ENCODE peak calls at places on chromosomes 5 and 9, in eight cellular contexts. P, R, T, I, D, U, A and S are unnamed samples. For H3K27me3, the result is how much of the 10 kb centered on the place peaks cover.

GRCh38 chr5:23506329-23507236 is 826 bp upstream of the PRDM9 start:
- DNase-seq in D (no peak), A (no peak), R (no peak), I (no peak), P (no peak), T (no peak), U (no peak), S (no peak)

GRCh38 chr5:146516151-146516475 is at the start of gene GPR151:
- DNase-seq in P (no peak), A (no peak), R (no peak), T (no peak), D (peak), I (no peak), U (no peak), S (no peak)

GRCh38 chr9:86405926-86406325 is 51.7 kb upstream of the TUT7 start:
- DNase-seq in R (no peak), U (no peak), P (peak), T (no peak), A (peak), I (peak), D (peak), S (no peak)

GRCh38 chr5:157189223-157189622 is 8.6 kb downstream of the ITK start:
- DNase-seq in U (no peak), D (no peak), R (no peak), A (no peak), T (no peak), I (no peak), P (no peak), S (no peak)

GRCh38 chr5:109365653-109366052 is 44.1 kb downstream of the PJA2 start:
- DNase-seq in A (no peak), P (peak), U (no peak), D (no peak), T (no peak), R (no peak), I (no peak), S (no peak)

GRCh38 chr5:120538149-120538548 is 74.0 kb downstream of the PRR16 start:
- DNase-seq in U (no peak), A (no peak), I (no peak), R (no peak), T (no peak), D (peak), P (no peak), S (no peak)

GRCh38 chr9:38339496-38339895 is 53.0 kb upstream of the ALDH1B1 start:
- DNase-seq in U (no peak), D (peak), I (peak), T (no peak), A (peak), P (peak), R (no peak), S (no peak)

GRCh38 chr5:39379683-39380082 is 15.4 kb upstream of the C9 start:
- DNase-seq in R (no peak), T (no peak), I (no peak), A (no peak), D (peak), P (no peak), U (no peak), S (no peak)

GRCh38 chr5:6328173-6328572 is 50.2 kb downstream of the MED10 start:
- DNase-seq in T (no peak), P (no peak), I (no peak), U (no peak), R (no peak), D (peak), A (peak), S (no peak)

GRCh38 chr9:4145482-4145881 is 154.4 kb downstream of the GLIS3 start:
- DNase-seq in R (no peak), A (no peak), U (no peak), D (no peak), I (no peak), T (no peak), P (no peak), S (no peak)

GRCh38 chr5:74763504-74763903 is 3.4 kb downstream of the GFM2 start:
- DNase-seq in I (no peak), U (no peak), R (no peak), P (no peak), D (peak), A (no peak), T (no peak), S (no peak)

GRCh38 chr5:40675396-40676133 is 4.2 kb upstream of the PTGER4 start:
- DNase-seq in I (no peak), U (no peak), R (no peak), T (no peak), D (no peak), P (no peak), A (no peak), S (no peak)

GRCh38 chr5:52996966-52997365 is 7.8 kb downstream of the ITGA2 start:
- DNase-seq in T (no peak), R (no peak), I (no peak), P (no peak), D (no peak), A (no peak), U (no peak), S (no peak)

GRCh38 chr9:134039386-134040175 is 14.3 kb downstream of the BRD3OS start:
- DNase-seq in U (peak), R (no peak), D (no peak), T (no peak), P (no peak), I (no peak), A (no peak), S (no peak)

GRCh38 chr5:18375637-18376036 is 741.4 kb downstream of the TAF11L14 start:
- DNase-seq in A (no peak), T (no peak), D (no peak), R (no peak), U (no peak), I (no peak), P (no peak), S (no peak)

GRCh38 chr9:121298689-121299112 is 30.7 kb downstream of the GSN start:
- DNase-seq in U (no peak), P (no peak), A (no peak), R (no peak), D (no peak), I (peak), T (no peak), S (no peak)

GRCh38 chr9:24986331-24986730 is 440.6 kb upstream of the IZUMO3 start:
- DNase-seq in I (no peak), D (no peak), T (no peak), R (no peak), A (no peak), P (no peak), U (no peak), S (no peak)

GRCh38 chr5:1192971-1193590 is 8.3 kb upstream of the SLC6A19 start:
- DNase-seq in U (no peak), A (no peak), D (no peak), I (no peak), R (no peak), P (no peak), T (no peak), S (no peak)

GRCh38 chr9:84170521-84171141 is 169.9 kb downstream of the SLC28A3 start:
- DNase-seq in A (peak), U (peak), P (peak), I (peak), T (no peak), R (no peak), D (peak), S (peak)

GRCh38 chr5:24094081-24094480 is 550.7 kb downstream of the CDH10 start:
- DNase-seq in D (no peak), R (no peak), T (no peak), U (no peak), I (no peak), A (peak), P (no peak), S (no peak)

GRCh38 chr5:152560508-152561137 is 155.5 kb upstream of the NMUR2 start:
- DNase-seq in A (peak), D (peak), T (no peak), U (peak), I (peak), P (peak), R (no peak), S (no peak)

GRCh38 chr5:14671414-14671813 is 6.9 kb downstream of the OTULIN start:
- DNase-seq in U (no peak), P (no peak), T (no peak), A (no peak), R (no peak), I (no peak), D (peak), S (no peak)

GRCh38 chr9:113654605-113655193 is 191.2 kb downstream of the RGS3 start:
- DNase-seq in U (no peak), T (no peak), A (peak), D (no peak), R (peak), P (no peak), I (peak), S (no peak)

GRCh38 chr5:149439899-149440655 is 61.0 kb upstream of the IL17B start:
- DNase-seq in A (peak), U (no peak), R (peak), T (no peak), P (no peak), D (peak), I (no peak), S (no peak)

GRCh38 chr5:73232266-73233041 is 59.5 kb downstream of the TMEM174 start:
- DNase-seq in U (no peak), A (no peak), P (no peak), T (no peak), R (no peak), D (no peak), I (no peak), S (no peak)

GRCh38 chr5:73231245-73231778 is 58.3 kb downstream of the TMEM174 start:
- DNase-seq in T (no peak), R (no peak), A (no peak), P (no peak), U (no peak), D (no peak), I (no peak), S (no peak)

GRCh38 chr5:73234156-73234555 is 61.2 kb downstream of the TMEM174 start:
- DNase-seq in A (no peak), I (no peak), U (no peak), R (no peak), P (no peak), T (no peak), D (no peak), S (no peak)

GRCh38 chr5:73233461-73234151 is 60.6 kb downstream of the TMEM174 start:
- DNase-seq in D (no peak), I (no peak), A (no peak), U (no peak), P (no peak), T (no peak), R (no peak), S (no peak)

DNA sequence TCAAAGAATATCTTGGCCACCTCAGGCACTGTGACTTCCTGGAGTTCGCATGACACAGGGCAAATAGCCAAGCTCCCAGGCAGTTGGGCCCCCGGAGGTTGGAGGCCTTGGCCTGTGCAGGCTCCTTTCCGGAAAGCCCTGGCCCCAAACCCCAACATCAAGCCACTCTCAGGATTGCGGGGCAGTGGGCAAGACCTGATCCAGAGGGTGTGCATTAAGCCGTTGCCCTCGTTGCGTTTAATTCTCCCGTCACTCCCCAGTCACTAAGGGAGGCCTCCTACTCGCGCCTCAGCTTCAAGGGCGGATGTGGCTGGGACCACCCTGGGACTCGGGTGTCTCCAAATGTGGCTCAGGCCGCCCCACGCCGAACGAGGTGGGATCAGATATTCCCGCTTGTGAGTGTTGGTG is 60.1 kb downstream of the TMEM174 start:
- DNase-seq in A (no peak), R (no peak), D (no peak), U (no peak), P (no peak), T (no peak), I (no peak), S (no peak)
- H3K27me3 ChIP-seq in A (under half), R (under half), D (under half), U (under half), P (under half), T (under half), I (under half), S (under half)

GRCh38 chr5:76679231-76679630 is 36.7 kb upstream of the F2R start:
- DNase-seq in T (no peak), A (no peak), I (peak), U (no peak), D (peak), R (no peak), P (no peak), S (no peak)

GRCh38 chr5:76684012-76684731 is 31.8 kb upstream of the F2R start:
- DNase-seq in D (no peak), U (no peak), T (no peak), R (no peak), A (no peak), P (no peak), I (no peak), S (no peak)

GRCh38 chr5:76684756-76685594 is 31.0 kb upstream of the F2R start:
- DNase-seq in P (no peak), R (no peak), D (no peak), T (no peak), I (no peak), U (no peak), A (no peak), S (no peak)

GRCh38 chr5:76681287-76681686 is 34.6 kb upstream of the F2R start:
- DNase-seq in P (no peak), R (no peak), T (no peak), D (no peak), I (no peak), A (no peak), U (no peak), S (no peak)

DNA sequence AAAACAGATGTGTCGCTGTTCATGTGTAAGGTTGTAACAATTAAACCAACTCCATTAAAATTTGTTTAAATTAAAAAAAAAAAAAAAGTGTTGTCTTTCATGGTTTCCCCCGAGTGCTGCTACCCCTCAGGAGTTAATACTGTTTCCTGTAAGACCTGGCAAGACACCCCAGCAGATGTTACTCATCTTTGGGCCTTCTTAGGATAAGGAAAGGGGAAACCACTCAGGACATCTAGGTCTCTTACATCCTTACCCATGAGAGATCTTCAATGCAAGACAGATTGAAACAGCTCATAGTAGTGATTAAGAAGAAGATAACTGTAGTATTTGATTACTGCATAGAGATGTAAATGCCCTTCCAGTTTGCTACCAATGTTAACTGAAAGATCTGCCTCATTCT is 33.5 kb upstream of the F2R start:
- DNase-seq in D (peak), T (no peak), A (no peak), I (no peak), U (no peak), P (no peak), R (no peak), S (no peak)
- H3K27me3 ChIP-seq in D (under half), T (under half), A (under half), I (under half), U (under half), P (under half), R (under half), S (under half)

GRCh38 chr5:178281321-178281720 is 48.7 kb upstream of the PHYKPL start:
- DNase-seq in I (no peak), D (no peak), R (no peak), U (peak), A (peak), P (no peak), T (no peak), S (no peak)

GRCh38 chr5:178282391-178282790 is 49.8 kb upstream of the PHYKPL start:
- DNase-seq in U (peak), D (no peak), P (no peak), R (no peak), T (no peak), I (no peak), A (no peak), S (no peak)

GRCh38 chr5:178279026-178279722 is 46.6 kb upstream of the PHYKPL start:
- DNase-seq in I (no peak), P (no peak), R (no peak), D (no peak), U (no peak), T (no peak), A (no peak), S (no peak)

GRCh38 chr5:178279723-178280438 is 47.3 kb upstream of the PHYKPL start:
- DNase-seq in D (peak), U (peak), T (peak), P (peak), I (peak), A (peak), R (peak), S (peak)

GRCh38 chr5:178280631-178281030 is 48.0 kb upstream of the PHYKPL start:
- DNase-seq in A (peak), R (no peak), I (no peak), P (no peak), T (no peak), D (no peak), U (peak), S (no peak)
- H3K27me3 ChIP-seq in A (under half), R (under half), I (under half), P (under half), T (under half), D (under half), U (under half), S (under half)

DNA sequence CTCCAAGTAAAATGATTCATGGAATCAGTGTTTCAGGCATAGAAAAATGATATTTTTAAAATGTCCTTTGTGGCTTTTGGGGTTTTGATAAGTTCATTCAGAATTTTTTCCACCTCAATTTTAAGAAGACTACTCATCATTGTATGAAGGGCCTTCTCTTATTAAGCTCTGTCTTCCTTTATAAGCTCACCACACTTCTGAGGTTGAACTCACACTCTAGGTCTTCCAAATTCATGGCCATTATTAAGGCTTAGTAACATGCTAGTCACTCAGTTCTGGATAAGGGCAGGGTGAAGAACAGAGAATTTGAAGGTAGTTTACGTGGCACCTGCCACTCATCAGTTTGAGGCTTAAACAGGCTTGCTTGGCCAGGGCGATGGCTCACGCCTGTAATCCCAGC is 4.2 kb downstream of the MELK start:
- DNase-seq in D (peak), U (no peak), R (no peak), T (no peak), P (no peak), A (no peak), I (no peak), S (no peak)
- H3K27me3 ChIP-seq in D (under half), U (under half), R (under half), T (under half), P (under half), A (under half), I (under half), S (under half)

GRCh38 chr9:68446836-68447235 is 90.4 kb downstream of the PGM5 start:
- DNase-seq in D (peak), U (no peak), I (peak), T (no peak), P (no peak), A (peak), R (no peak), S (no peak)

GRCh38 chr9:68447611-68448010 is 91.2 kb downstream of the PGM5 start:
- DNase-seq in P (no peak), R (no peak), T (no peak), I (no peak), A (no peak), U (no peak), D (no peak), S (no peak)

DNA sequence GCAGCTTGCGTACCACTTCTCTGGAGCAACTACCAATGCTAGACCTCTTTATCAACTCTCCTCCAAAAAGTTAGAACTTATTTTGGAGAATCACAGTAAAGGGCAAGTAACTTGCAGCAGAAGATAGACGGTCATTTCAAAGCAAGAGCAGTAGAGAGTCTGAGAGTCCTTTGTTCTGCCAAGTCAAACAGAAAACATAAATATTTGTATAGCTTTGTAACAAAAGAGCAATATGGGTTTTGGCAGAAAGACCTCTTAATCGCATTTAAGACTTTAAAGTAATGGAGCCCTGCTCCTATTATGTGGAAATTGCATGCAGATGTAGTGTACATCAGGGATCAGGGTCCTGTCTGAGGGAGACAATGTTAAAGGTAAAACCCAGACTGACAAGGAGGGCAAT is 87.1 kb downstream of the PGM5 start:
- DNase-seq in U (no peak), R (no peak), T (no peak), A (no peak), D (no peak), P (no peak), I (no peak), S (no peak)
- H3K27me3 ChIP-seq in U (under half), R (under half), T (under half), A (under half), D (under half), P (under half), I (under half), S (under half)

GRCh38 chr9:98344581-98344980 is 89.1 kb upstream of the TBC1D2 start:
- DNase-seq in U (no peak), I (no peak), A (no peak), T (no peak), D (no peak), P (no peak), R (no peak), S (no peak)

GRCh38 chr9:98342819-98343208 is 87.4 kb upstream of the TBC1D2 start:
- DNase-seq in R (no peak), D (no peak), A (no peak), I (no peak), P (no peak), U (no peak), T (no peak), S (no peak)

GRCh38 chr9:98345011-98345410 is 89.6 kb upstream of the TBC1D2 start:
- DNase-seq in A (no peak), P (no peak), D (no peak), I (no peak), T (no peak), U (no peak), R (no peak), S (no peak)

GRCh38 chr9:98351370-98351769 is 95.9 kb upstream of the TBC1D2 start:
- DNase-seq in T (no peak), D (no peak), U (no peak), P (no peak), R (no peak), A (no peak), I (no peak), S (no peak)

GRCh38 chr9:98347642-98348041 is 92.2 kb upstream of the TBC1D2 start:
- DNase-seq in U (no peak), D (no peak), P (no peak), I (no peak), R (no peak), T (no peak), A (no peak), S (no peak)
- H3K27me3 ChIP-seq in U (under half), D (under half), P (under half), I (under half), R (under half), T (under half), A (under half), S (under half)

DNA sequence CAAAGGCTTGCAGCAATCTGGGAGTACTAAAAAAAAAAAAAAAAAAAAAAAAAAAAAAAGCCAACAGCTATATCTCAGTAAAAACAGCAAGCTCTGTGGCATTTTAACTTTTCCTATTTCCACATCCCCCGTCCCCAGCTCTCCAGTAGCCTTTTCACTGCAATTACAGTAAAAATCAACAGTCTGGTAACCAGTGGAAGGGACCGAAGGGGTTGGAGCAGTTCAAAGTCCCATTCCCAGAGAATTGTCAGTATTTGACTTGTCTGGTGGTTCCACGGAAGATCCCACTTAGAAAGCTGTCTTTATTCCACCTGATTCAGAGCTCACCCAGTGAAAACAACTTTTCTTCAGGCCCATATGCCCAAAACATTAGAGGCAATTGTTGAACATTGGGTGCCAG is 71.8 kb upstream of the ZBTB43 start:
- DNase-seq in U (no peak), R (no peak), D (no peak), I (no peak), T (no peak), A (no peak), P (no peak), S (no peak)
- H3K27me3 ChIP-seq in U (under half), R (under half), D (under half), I (under half), T (under half), A (under half), P (under half), S (under half)